ENCODE peak calls at places on chromosomes 11 and 22, in nine cellular contexts. W is stomach, Z is adrenal gland, L is ovary, S is testis, H is uterus, E is body of pancreas, J is A549, R is GM12878. Q is an unnamed sample.

GRCh38 chr11:2270322-2271076 is at the start of gene ASCL2:
- DNase-seq in W (peak; percentile 25), R (no peak), E (no peak), H (no peak), L (peak; percentile 16), Z (no peak), S (peak; percentile 16), J (no peak), Q (no peak)

GRCh38 chr22:24416095-24416494 is 11.3 kb upstream of the ADORA2A start:
- DNase-seq in L (no peak), S (no peak), H (no peak), Z (no peak), J (no peak), R (no peak), E (no peak), W (no peak), Q (no peak)

GRCh38 chr11:32963721-32964120 is 52.0 kb upstream of the DEPDC7 start:
- DNase-seq in H (no peak), E (no peak), Z (no peak), R (no peak), L (no peak), W (no peak), J (no peak), S (no peak), Q (no peak)

GRCh38 chr22:23062616-23063538 is 7.4 kb upstream of the GNAZ start:
- DNase-seq in R (no peak), J (no peak), W (peak; percentile 20), L (peak; percentile 6), S (peak; percentile 9), Z (no peak), H (peak; percentile 3), E (no peak), Q (no peak)

GRCh38 chr11:16743478-16743877 is 5.0 kb downstream of the C11orf58 start:
- DNase-seq in L (no peak), J (no peak), E (no peak), W (no peak), S (no peak), H (no peak), Z (no peak), R (no peak), Q (no peak)

GRCh38 chr22:21865041-21865440 is 2.4 kb downstream of the MAPK1 start:
- DNase-seq in E (no peak), W (peak; percentile 35), H (peak; percentile 43), Z (peak; percentile 80), S (peak; percentile 77), R (no peak), L (no peak), J (no peak), Q (no peak)

GRCh38 chr11:13189561-13190435 is 87.8 kb upstream of the BMAL1 start:
- DNase-seq in E (no peak), J (no peak), L (no peak), Z (no peak), W (no peak), S (no peak), H (no peak), R (no peak), Q (no peak)

GRCh38 chr11:47592276-47592675 is 1.9 kb downstream of the C1QTNF4 start:
- DNase-seq in S (no peak), Z (no peak), R (no peak), H (no peak), J (no peak), L (no peak), E (no peak), W (no peak), Q (no peak)

GRCh38 chr11:19973136-19973635 is 187.1 kb downstream of the DBX1 start:
- DNase-seq in H (no peak), R (no peak), W (no peak), E (no peak), J (no peak), L (no peak), Z (no peak), S (no peak), Q (no peak)

GRCh38 chr11:134439181-134439580 is 27.1 kb upstream of the B3GAT1 start:
- DNase-seq in H (no peak), R (no peak), L (no peak), Z (no peak), J (no peak), S (no peak), W (no peak), E (no peak), Q (no peak)

GRCh38 chr11:75531325-75531724 is 5.6 kb upstream of the GDPD5 start:
- DNase-seq in L (no peak), Z (no peak), R (no peak), S (no peak), W (no peak), J (no peak), E (no peak), H (no peak), Q (no peak)

GRCh38 chr22:50209893-50210292 is 9.1 kb downstream of the SELENOO start:
- DNase-seq in E (peak; percentile 78), S (peak; percentile 78), J (peak; percentile 52), Z (peak; percentile 86), R (no peak), H (peak; percentile 65), L (peak; percentile 78), W (peak; percentile 79), Q (no peak)

GRCh38 chr11:71191201-71191600 is 61.2 kb downstream of the SHANK2 start:
- DNase-seq in R (no peak), L (no peak), Z (no peak), S (no peak), J (no peak), H (no peak), W (no peak), E (no peak), Q (no peak)

GRCh38 chr11:111298466-111299110 is at the start of gene POU2AF3:
- DNase-seq in S (peak; percentile 46), H (no peak), Z (no peak), L (peak; percentile 73), J (no peak), W (no peak), R (no peak), E (no peak), Q (no peak)

GRCh38 chr22:50251472-50252054 is 498 bp upstream of the HDAC10 start:
- DNase-seq in R (no peak), Z (no peak), J (no peak), L (no peak), S (no peak), E (no peak), H (no peak), W (no peak), Q (no peak)

GRCh38 chr11:33941637-33942160 is 49.8 kb upstream of the LMO2 start:
- DNase-seq in E (no peak), H (no peak), J (no peak), S (no peak), L (no peak), Z (no peak), R (peak; percentile 33), W (no peak), Q (no peak)

GRCh38 chr11:60240661-60241060 is 2.3 kb downstream of the MS4A4E start:
- DNase-seq in W (no peak), R (no peak), Z (no peak), J (no peak), S (no peak), H (no peak), L (no peak), E (no peak), Q (no peak)
- H3K4me3 ChIP-seq in W (no peak overlapping the region), R (no peak overlapping the region), Z (no peak overlapping the region), J (no peak overlapping the region), S (no peak overlapping the region), H (no peak overlapping the region), L (no peak overlapping the region), E (no peak overlapping the region), Q (no peak overlapping the region)

DNA sequence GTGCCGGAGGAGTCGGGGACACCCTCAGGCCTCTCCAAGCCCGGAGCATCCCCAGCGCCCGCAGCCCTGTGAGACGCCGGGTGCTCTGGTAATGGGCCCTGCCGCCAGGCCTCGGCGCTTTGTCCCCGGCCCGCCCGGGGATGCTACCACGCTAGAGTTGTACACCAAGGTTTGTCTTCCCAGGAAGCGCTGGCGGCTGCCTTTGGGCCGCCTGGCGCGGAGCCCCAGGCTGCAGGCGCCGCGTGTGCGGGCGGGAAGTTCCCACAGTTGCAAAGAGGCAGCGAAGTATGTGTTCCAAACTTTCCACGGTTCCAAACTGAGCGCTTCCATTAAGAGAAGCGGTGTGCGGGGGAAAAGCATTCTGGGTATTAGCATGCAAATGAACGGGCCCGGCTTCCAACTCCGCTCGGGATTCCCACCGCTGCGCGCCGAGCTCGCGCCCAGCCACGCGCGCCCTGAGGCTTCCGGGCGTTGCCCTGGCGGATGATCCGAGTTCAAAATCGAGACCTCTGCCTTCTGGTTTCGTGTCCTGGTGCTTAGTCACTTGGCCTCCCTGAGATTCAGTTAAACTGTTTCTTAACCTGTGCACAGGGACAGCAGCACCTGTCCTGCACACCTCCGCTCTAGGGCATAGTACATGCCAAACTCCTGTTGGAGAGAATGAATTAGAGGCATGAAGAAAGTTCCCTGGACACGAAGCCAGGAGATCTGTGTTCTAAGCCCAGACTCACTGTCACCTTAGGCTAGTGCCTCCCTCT is 1.3 kb upstream of the PATZ1 start:
- DNase-seq in Z (peak; percentile 77), S (peak; percentile 81), W (peak; percentile 67), E (peak; percentile 63), J (peak; percentile 71), H (peak; percentile 64), R (no peak), L (peak; percentile 75), Q (peak; percentile 55)
- TF ChIP-seq POLR2A in Z (no peak), S (no peak), W (no peak), E (peak; percentile 37), J (no peak), H (no peak), R (peak; percentile 14), L (no peak), Q (no peak)

GRCh38 chr22:20438066-20438677 is 547 bp upstream of the SCARF2 start:
- DNase-seq in W (no peak), H (no peak), E (no peak), S (no peak), Z (no peak), L (no peak), R (no peak), J (no peak), Q (no peak)
- H3K4me3 ChIP-seq in W (peak overlapping the region; percentile 62), H (peak overlapping the region; percentile 77), E (no peak overlapping the region), S (peak overlapping the region; percentile 77), Z (no peak overlapping the region), L (peak overlapping the region; percentile 81), R (no peak overlapping the region), J (no peak overlapping the region), Q (peak overlapping the region; percentile 86)

GRCh38 chr11:76823481-76824028 is 37.2 kb upstream of the ACER3 start:
- DNase-seq in Z (no peak), W (no peak), S (no peak), J (peak; percentile 89), E (no peak), L (no peak), R (no peak), H (no peak), Q (no peak)
- TF ChIP-seq POLR2A in Z (no peak), W (no peak), S (no peak), J (no peak), E (no peak), L (no peak), R (no peak), H (no peak), Q (no peak)

Q was measured in tibial nerve.